ENCODE peak calls at places on chromosomes 7 and 10, in five cellular contexts. K, F, I, L and Q are unnamed samples.

GRCh38 chr7:28565990-28566389 is 153.7 kb downstream of the CREB5 start:
- DNase-seq in K (no peak), F (no peak), L (no peak), I (no peak), Q (no peak)

GRCh38 chr10:47137311-47137851 is 162.6 kb upstream of the GDF10 start:
- DNase-seq in F (no peak), K (peak; percentile 44), I (peak; percentile 88), L (peak; percentile 93), Q (no peak)

GRCh38 chr7:90473819-90474218 is 4.4 kb downstream of the PTTG1IP2 start:
- DNase-seq in K (no peak), L (peak; percentile 52), F (no peak), I (no peak), Q (no peak)

GRCh38 chr10:32433542-32433941 is 12.4 kb upstream of the CCDC7 start:
- DNase-seq in I (no peak), K (no peak), L (no peak), F (no peak), Q (no peak)

GRCh38 chr7:38660427-38661099 is 29.4 kb upstream of the AMPH start:
- DNase-seq in I (no peak), K (peak; percentile 32), L (peak; percentile 75), F (no peak), Q (peak; percentile 9)

GRCh38 chr7:117020605-117021002 is 67.3 kb downstream of the ST7 start:
- DNase-seq in I (no peak), L (no peak), F (no peak), K (no peak), Q (no peak)

GRCh38 chr10:24215193-24215592 is 6.3 kb downstream of the KIAA1217 start:
- DNase-seq in K (no peak), L (no peak), F (no peak), I (no peak), Q (peak; percentile 8)

GRCh38 chr7:136229819-136230609 is 252.9 kb upstream of the MTPN start:
- DNase-seq in I (no peak), K (no peak), F (no peak), L (no peak), Q (no peak)

GRCh38 chr7:46654546-46655443 is 733.7 kb upstream of the IGFBP3 start:
- DNase-seq in F (no peak), K (peak; percentile 87), I (no peak), L (peak; percentile 39), Q (no peak)

GRCh38 chr7:4996696-4997222 is 37.8 kb upstream of the MMD2 start:
- DNase-seq in K (no peak), I (no peak), F (no peak), L (no peak), Q (no peak)

GRCh38 chr7:3867847-3868246 is 566.8 kb downstream of the SDK1 start:
- DNase-seq in F (no peak), L (peak; percentile 21), K (no peak), I (no peak), Q (no peak)

GRCh38 chr7:2143450-2143849 is 89.3 kb downstream of the MAD1L1 start:
- DNase-seq in F (no peak), K (no peak), L (no peak), I (no peak), Q (no peak)

GRCh38 chr10:60114765-60115586 is 208.6 kb upstream of the CCDC6 start:
- DNase-seq in I (no peak), L (peak; percentile 90), F (no peak), K (peak; percentile 28), Q (peak; percentile 81)

GRCh38 chr7:135684134-135684533 is 21.8 kb downstream of the STMP1 start:
- DNase-seq in K (peak; percentile 35), I (no peak), F (peak; percentile 55), L (peak; percentile 52), Q (no peak)

GRCh38 chr7:130153251-130153908 is 51.8 kb downstream of the TMEM209 start:
- DNase-seq in I (no peak), K (no peak), L (no peak), F (no peak), Q (no peak)

GRCh38 chr7:130294314-130294713 is 1.4 kb downstream of the CPA4 start:
- DNase-seq in I (peak; percentile 66), L (peak; percentile 67), K (no peak), F (no peak), Q (peak; percentile 83)

GRCh38 chr7:70068531-70068930 is 470.3 kb downstream of the AUTS2 start:
- DNase-seq in F (no peak), I (no peak), K (no peak), L (no peak), Q (no peak)

GRCh38 chr10:1939016-1939415 is 201.7 kb upstream of the ADARB2 start:
- DNase-seq in L (no peak), K (no peak), I (no peak), F (no peak), Q (no peak)

GRCh38 chr10:61752111-61753011 is 89.6 kb downstream of the CABCOCO1 start:
- DNase-seq in F (no peak), I (peak; percentile 78), K (peak; percentile 95), L (peak; percentile 57), Q (no peak)

GRCh38 chr10:96287392-96288105 is 16.2 kb upstream of the BLNK start:
- DNase-seq in L (peak; percentile 14), K (peak; percentile 73), I (no peak), F (no peak), Q (peak; percentile 90)

GRCh38 chr10:99328579-99329237 is 448 bp upstream of the CNNM1 start:
- DNase-seq in I (no peak), K (no peak), L (no peak), F (no peak), Q (no peak)

GRCh38 chr10:3811331-3811870 is 26.4 kb upstream of the KLF6 start:
- DNase-seq in L (peak; percentile 96), I (peak; percentile 35), F (no peak), K (peak; percentile 91), Q (peak; percentile 46)

GRCh38 chr10:119829429-119829828 is 43.2 kb downstream of the MCMBP start:
- DNase-seq in I (no peak), L (no peak), K (no peak), F (no peak), Q (no peak)

GRCh38 chr10:70380350-70381135 is 1.9 kb downstream of the LRRC20 start:
- DNase-seq in F (no peak), K (no peak), I (no peak), L (no peak), Q (no peak)

GRCh38 chr7:22782616-22783232 is 39.9 kb downstream of the TOMM7 start:
- DNase-seq in I (peak; percentile 54), F (no peak), K (peak; percentile 3), L (peak; percentile 68), Q (peak; percentile 50)

GRCh38 chr7:54796150-54796549 is 37.1 kb upstream of the SEC61G start:
- DNase-seq in F (no peak), L (no peak), K (no peak), I (no peak), Q (no peak)

GRCh38 chr7:5363729-5364128 is 59.9 kb downstream of the TNRC18 start:
- DNase-seq in I (no peak), F (no peak), K (no peak), L (no peak), Q (no peak)

GRCh38 chr10:23516530-23516929 is 77.7 kb downstream of the OTUD1 start:
- DNase-seq in L (peak; percentile 67), I (no peak), K (peak; percentile 30), F (no peak), Q (no peak)

GRCh38 chr10:77872151-77872946 is 54.2 kb downstream of the DLG5 start:
- DNase-seq in L (no peak), K (no peak), I (no peak), F (no peak), Q (no peak)

GRCh38 chr10:19945275-19945674 is 129.0 kb downstream of the PLXDC2 start:
- DNase-seq in F (no peak), I (no peak), L (no peak), K (no peak), Q (peak; percentile 12)

GRCh38 chr7:3217166-3217565 is 83.9 kb upstream of the SDK1 start:
- DNase-seq in F (peak; percentile 67), I (peak; percentile 62), K (peak; percentile 66), L (peak; percentile 23), Q (peak; percentile 24)

GRCh38 chr7:1558841-1559625 is 3.0 kb upstream of the TMEM184A start:
- DNase-seq in L (no peak), F (no peak), K (no peak), I (peak; percentile 93), Q (peak; percentile 98)

GRCh38 chr7:124856299-124856888 is 73.2 kb downstream of the POT1 start:
- DNase-seq in L (peak; percentile 68), K (peak; percentile 29), F (no peak), I (peak; percentile 36), Q (peak; percentile 86)

GRCh38 chr10:73732931-73733623 is 11.1 kb upstream of the SEC24C start:
- DNase-seq in K (no peak), I (no peak), F (no peak), L (no peak), Q (no peak)